ENCODE peak calls at places on chromosomes 4 and X, in five cellular contexts. X, U, K, S and G are unnamed samples.

GRCh38 chr4:110798682-110799081 is 175.8 kb upstream of the PITX2 start:
- DNase-seq in X (no peak), U (no peak), K (no peak), S (no peak), G (no peak)

GRCh38 chr4:123555500-123556273 is 159.1 kb downstream of the SPRY1 start:
- DNase-seq in X (no peak), U (no peak), K (peak), S (no peak), G (peak)

GRCh38 chr4:153916273-153916755 is 127.4 kb upstream of the SFRP2 start:
- DNase-seq in X (no peak), U (no peak), K (no peak), S (no peak), G (no peak)

GRCh38 chrX:87813566-87813965 is 296.0 kb downstream of the KLHL4 start:
- DNase-seq in X (no peak), U (no peak), K (no peak), S (no peak), G (no peak)

GRCh38 chrX:138946941-138947340 is 235.4 kb upstream of the FGF13 start:
- DNase-seq in X (no peak), U (no peak), K (no peak), S (no peak), G (no peak)

GRCh38 chrX:109856974-109857373 is 123.9 kb upstream of the ACSL4 start:
- DNase-seq in X (no peak), U (no peak), K (no peak), S (no peak), G (no peak)

GRCh38 chr4:151874328-151874727 is 113.5 kb upstream of the GATB start:
- DNase-seq in X (no peak), U (no peak), K (no peak), S (no peak), G (no peak)

GRCh38 chr4:176270669-176271068 is 1.6 kb upstream of the ASB5 start:
- DNase-seq in X (no peak), U (peak), K (no peak), S (no peak), G (peak)

GRCh38 chr4:118957683-118958082 is 69.0 kb downstream of the SYNPO2 start:
- DNase-seq in X (no peak), U (no peak), K (no peak), S (no peak), G (no peak)

GRCh38 chr4:666822-667544 is 7.1 kb downstream of the ATP5ME start:
- DNase-seq in X (no peak), U (no peak), K (no peak), S (no peak), G (no peak)

GRCh38 chrX:139831689-139832456 is 101.0 kb downstream of the ATP11C start:
- DNase-seq in X (no peak), U (no peak), K (no peak), S (no peak), G (no peak)

GRCh38 chrX:105375816-105376215 is 155.3 kb upstream of the TEX13A start:
- DNase-seq in X (no peak), U (no peak), K (no peak), S (no peak), G (no peak)

GRCh38 chrX:30607155-30607554 is 29.6 kb upstream of the TASL start:
- DNase-seq in X (no peak), U (no peak), K (no peak), S (no peak), G (no peak)

GRCh38 chr4:126851391-126851790 is 781.4 kb upstream of the INTU start:
- DNase-seq in X (no peak), U (peak), K (no peak), S (no peak), G (no peak)

GRCh38 chrX:68462197-68462596 is 28.9 kb upstream of the OPHN1 start:
- DNase-seq in X (no peak), U (peak), K (no peak), S (no peak), G (peak)

GRCh38 chr4:100949350-100949935 is 397.9 kb downstream of the PPP3CA start:
- DNase-seq in X (no peak), U (peak), K (no peak), S (no peak), G (no peak)

GRCh38 chrX:102950908-102951866 is 14.1 kb downstream of the RAB40AL start:
- DNase-seq in X (peak), U (no peak), K (peak), S (peak), G (no peak)

GRCh38 chrX:41875142-41875541 is 48.2 kb downstream of the CASK start:
- DNase-seq in X (no peak), U (no peak), K (no peak), S (no peak), G (peak)